ENCODE peak calls at places on chromosome 21, in five cellular contexts. Y, F, Z, B and T are unnamed samples.
A peak's percentile ranks its signal among the peaks of the same experiment; 100 is the strongest.

GRCh38 chr21:28636988-28637691 is 355.5 kb downstream of the LTN1 start:
- DNase-seq in Y (no peak), F (no peak), Z (no peak), B (no peak), T (no peak)

GRCh38 chr21:39141502-39141901 is 41.7 kb downstream of the PSMG1 start:
- DNase-seq in Y (no peak), F (no peak), Z (no peak), B (no peak), T (no peak)

GRCh38 chr21:38139380-38140168 is 117.2 kb upstream of the KCNJ15 start:
- DNase-seq in Y (no peak), F (peak; percentile 7), Z (no peak), B (no peak), T (no peak)

GRCh38 chr21:25487046-25487594 is 120.2 kb downstream of the MRPL39 start:
- DNase-seq in Y (no peak), F (no peak), Z (no peak), B (peak; percentile 96), T (no peak)

GRCh38 chr21:41754481-41754891 is 12.4 kb downstream of the RIPK4 start:
- DNase-seq in Y (no peak), F (no peak), Z (no peak), B (no peak), T (no peak)

GRCh38 chr21:16496594-16496993 is 766.8 kb downstream of the USP25 start:
- DNase-seq in Y (no peak), F (no peak), Z (no peak), B (no peak), T (no peak)

GRCh38 chr21:39088831-39089380 is 94.3 kb downstream of the PSMG1 start:
- DNase-seq in Y (no peak), F (peak; percentile 50), Z (no peak), B (no peak), T (peak; percentile 29)

GRCh38 chr21:37257526-37257966 is 9.6 kb downstream of the VPS26C start:
- DNase-seq in Y (no peak), F (peak; percentile 57), Z (no peak), B (no peak), T (no peak)

GRCh38 chr21:31408306-31409088 is 64.4 kb upstream of the TIAM1 start:
- DNase-seq in Y (no peak), F (no peak), Z (no peak), B (no peak), T (no peak)

GRCh38 chr21:31730687-31731111 is 1.2 kb downstream of the SCAF4 start:
- DNase-seq in Y (peak; percentile 70), F (peak; percentile 12), Z (no peak), B (no peak), T (peak; percentile 59)

GRCh38 chr21:31176725-31177124 is 138.4 kb upstream of the KRTAP19-8 start:
- DNase-seq in Y (no peak), F (no peak), Z (no peak), B (no peak), T (no peak)

GRCh38 chr21:36080386-36080785 is 10.6 kb downstream of the CBR1 start:
- DNase-seq in Y (no peak), F (no peak), Z (no peak), B (no peak), T (no peak)

GRCh38 chr21:14382486-14382834 is 486 bp downstream of the HSPA13 start:
- DNase-seq in Y (no peak), F (no peak), Z (no peak), B (no peak), T (no peak)

GRCh38 chr21:38810826-38811164 is 5.1 kb downstream of the ETS2 start:
- DNase-seq in Y (no peak), F (no peak), Z (no peak), B (no peak), T (no peak)

GRCh38 chr21:43726686-43727570 is 8.0 kb downstream of the PDXK start:
- DNase-seq in Y (no peak), F (no peak), Z (no peak), B (no peak), T (no peak)

GRCh38 chr21:15444118-15444960 is 285.4 kb upstream of the USP25 start:
- DNase-seq in Y (no peak), F (peak; percentile 98), Z (no peak), B (no peak), T (no peak)

GRCh38 chr21:39073717-39074116 is 109.5 kb downstream of the PSMG1 start:
- DNase-seq in Y (no peak), F (no peak), Z (no peak), B (no peak), T (no peak)

GRCh38 chr21:40847956-40848355 is 998 bp upstream of the DSCAM start:
- DNase-seq in Y (no peak), F (no peak), Z (no peak), B (no peak), T (no peak)

GRCh38 chr21:39037807-39038405 is 145.3 kb downstream of the PSMG1 start:
- DNase-seq in Y (no peak), F (no peak), Z (no peak), B (no peak), T (peak; percentile 34)

GRCh38 chr21:27429612-27430361 is 462.9 kb upstream of the ADAMTS5 start:
- DNase-seq in Y (no peak), F (no peak), Z (no peak), B (no peak), T (no peak)

GRCh38 chr21:30268608-30269197 is 14.0 kb downstream of the KRTAP24-1 start:
- DNase-seq in Y (no peak), F (no peak), Z (no peak), B (no peak), T (peak; percentile 26)

GRCh38 chr21:42570362-42570761 is 56.7 kb downstream of the SLC37A1 start:
- DNase-seq in Y (no peak), F (no peak), Z (no peak), B (no peak), T (no peak)

GRCh38 chr21:41677671-41678015 is 89.2 kb downstream of the RIPK4 start:
- DNase-seq in Y (no peak), F (no peak), Z (no peak), B (no peak), T (no peak)

GRCh38 chr21:21332492-21332891 is 334.3 kb downstream of the NCAM2 start:
- DNase-seq in Y (no peak), F (no peak), Z (no peak), B (no peak), T (peak; percentile 64)

GRCh38 chr21:25870084-25870483 is 135.3 kb downstream of the GABPA start:
- DNase-seq in Y (no peak), F (no peak), Z (no peak), B (no peak), T (no peak)

GRCh38 chr21:43270800-43271261 is 102.0 kb downstream of the CRYAA start:
- DNase-seq in Y (no peak), F (no peak), Z (no peak), B (no peak), T (no peak)

GRCh38 chr21:37266515-37267221 is 466 bp downstream of the VPS26C start:
- DNase-seq in Y (no peak), F (peak; percentile 27), Z (no peak), B (no peak), T (peak; percentile 74)

GRCh38 chr21:31354604-31355443 is 10.8 kb upstream of the TIAM1 start:
- DNase-seq in Y (no peak), F (no peak), Z (peak; percentile 98), B (peak; percentile 51), T (no peak)

GRCh38 chr21:44999972-45000636 is 60.3 kb downstream of the SLX9 start:
- DNase-seq in Y (no peak), F (no peak), Z (no peak), B (no peak), T (no peak)

GRCh38 chr21:45002381-45003204 is 62.8 kb downstream of the SLX9 start:
- DNase-seq in Y (no peak), F (no peak), Z (no peak), B (no peak), T (no peak)

GRCh38 chr21:44999428-44999971 is 59.7 kb downstream of the SLX9 start:
- DNase-seq in Y (no peak), F (no peak), Z (no peak), B (no peak), T (no peak)

GRCh38 chr21:45000637-45001133 is 60.9 kb downstream of the SLX9 start:
- DNase-seq in Y (no peak), F (no peak), Z (no peak), B (no peak), T (no peak)

GRCh38 chr21:45001134-45002095 is 61.6 kb downstream of the SLX9 start:
- DNase-seq in Y (no peak), F (no peak), Z (no peak), B (no peak), T (no peak)
- TF ChIP-seq SRF in Y (no peak), F (no peak), Z (no peak), B (no peak), T (no peak)

DNA sequence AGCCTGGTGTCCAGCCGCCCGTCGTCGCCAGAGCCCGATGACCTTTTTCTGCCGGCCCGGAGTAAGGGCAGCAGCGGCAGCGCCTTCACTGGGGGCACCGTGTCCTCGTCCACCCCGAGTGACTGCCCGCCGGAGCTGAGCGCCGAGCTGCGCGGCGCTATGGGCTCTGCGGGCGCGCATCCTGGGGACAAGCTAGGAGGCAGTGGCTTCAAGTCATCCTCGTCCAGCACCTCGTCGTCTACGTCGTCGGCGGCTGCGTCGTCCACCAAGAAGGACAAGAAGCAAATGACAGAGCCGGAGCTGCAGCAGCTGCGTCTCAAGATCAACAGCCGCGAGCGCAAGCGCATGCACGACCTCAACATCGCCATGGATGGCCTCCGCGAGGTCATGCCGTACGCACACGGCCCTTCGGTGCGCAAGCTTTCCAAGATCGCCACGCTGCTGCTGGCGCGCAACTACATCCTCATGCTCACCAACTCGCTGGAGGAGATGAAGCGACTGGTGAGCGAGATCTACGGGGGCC is 1.2 kb downstream of the OLIG2 start:
- DNase-seq in Y (no peak), F (no peak), Z (no peak), B (no peak), T (no peak)
- TF ChIP-seq SRF in Y (no peak), F (no peak), Z (no peak), B (no peak), T (no peak)

GRCh38 chr21:34845521-34846213 is 176.9 kb downstream of the CLIC6 start:
- DNase-seq in Y (no peak), F (no peak), Z (peak; percentile 75), B (peak; percentile 60), T (no peak)
- TF ChIP-seq SRF in Y (no peak), F (no peak), Z (no peak), B (no peak), T (no peak)

DNA sequence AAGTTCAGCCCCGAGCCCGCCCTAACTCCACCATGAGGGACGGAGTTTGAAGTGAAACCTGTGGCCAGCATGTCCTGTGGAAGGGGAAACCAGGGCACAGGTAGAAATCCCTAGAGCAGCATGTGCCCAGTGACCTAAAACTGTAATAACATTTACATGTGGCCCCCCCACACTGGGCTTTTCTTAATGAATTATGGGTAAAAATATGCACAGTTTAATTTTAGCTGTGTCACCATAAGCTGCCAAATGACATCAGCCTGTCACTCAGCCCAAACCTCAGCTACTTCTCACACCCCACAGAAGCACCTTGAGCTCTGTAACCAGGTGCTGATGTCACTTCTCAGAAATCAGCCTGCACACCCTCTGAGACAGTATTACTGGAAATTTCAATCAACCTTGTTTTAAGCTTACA is 50.0 kb upstream of the SLC19A1 start:
- DNase-seq in Y (no peak), F (no peak), Z (no peak), B (peak; percentile 73), T (peak; percentile 42)
- TF ChIP-seq SRF in Y (no peak), F (no peak), Z (no peak), B (no peak), T (no peak)